ENCODE peak calls at places on chromosomes 3 and 15, in five cellular contexts. V is tibial artery; X is uterus; Y is fibroblast of lung; U is naive thymus-derived CD4-positive, alpha-beta T cell. B is an unnamed sample. For H3K9me3 and H3K4me1, the result is how much of the 10 kb centered on the place peaks cover.

GRCh38 chr3:40780341-40780800 is 255.6 kb downstream of the ZNF621 start:
- DNase-seq in U (no peak), V (peak), X (peak), Y (no peak), B (no peak)

GRCh38 chr3:33645060-33645841 is 72.8 kb downstream of the CLASP2 start:
- DNase-seq in U (peak), X (no peak), Y (peak), V (no peak), B (peak)

GRCh38 chr3:61796088-61796680 is 234.8 kb downstream of the PTPRG start:
- DNase-seq in Y (no peak), X (no peak), U (no peak), V (no peak), B (no peak)

GRCh38 chr3:146747928-146748327 is 142.8 kb upstream of the PLSCR5 start:
- DNase-seq in X (no peak), Y (peak), V (no peak), U (no peak), B (no peak)

GRCh38 chr3:195151866-195152526 is 119.0 kb downstream of the XXYLT1 start:
- DNase-seq in Y (peak), U (no peak), V (no peak), X (no peak), B (no peak)

GRCh38 chr3:152155654-152156053 is 113.1 kb upstream of the MBNL1 start:
- DNase-seq in Y (no peak), U (no peak), V (no peak), X (no peak), B (no peak)

GRCh38 chr3:32460031-32460749 is 42.5 kb downstream of the CMTM6 start:
- DNase-seq in Y (no peak), U (peak), X (no peak), V (no peak), B (peak)

GRCh38 chr3:51530485-51530884 is 8.0 kb upstream of the RAD54L2 start:
- DNase-seq in V (no peak), X (no peak), U (no peak), Y (no peak), B (no peak)

GRCh38 chr3:7307410-7307809 is 446.5 kb downstream of the GRM7 start:
- DNase-seq in U (no peak), V (no peak), Y (peak), X (no peak), B (no peak)

GRCh38 chr3:42092006-42092405 is 849 bp downstream of the TRAK1 start:
- DNase-seq in X (no peak), U (no peak), V (no peak), Y (no peak), B (no peak)

GRCh38 chr15:47618216-47618615 is 99.1 kb upstream of the SEMA6D start:
- DNase-seq in V (no peak), U (no peak), Y (no peak), X (no peak), B (no peak)

GRCh38 chr3:156826144-156826895 is at the start of gene LEKR1:
- DNase-seq in Y (peak), U (peak), V (peak), X (peak), B (peak)

GRCh38 chr3:41200669-41201021 is 1.3 kb downstream of the CTNNB1 start:
- DNase-seq in U (peak), V (no peak), X (no peak), Y (peak), B (peak)

GRCh38 chr3:104291878-104292277 is 1074.8 kb upstream of the ALCAM start:
- DNase-seq in V (no peak), Y (peak), X (no peak), U (no peak), B (no peak)

GRCh38 chr3:10195692-10196091 is 31.0 kb downstream of the IRAK2 start:
- DNase-seq in V (no peak), X (no peak), Y (no peak), U (no peak), B (no peak)

GRCh38 chr3:126313580-126314304 is 43.5 kb downstream of the KLF15 start:
- DNase-seq in U (no peak), V (no peak), X (no peak), Y (peak), B (no peak)

GRCh38 chr15:55743615-55743978 is 645 bp upstream of the PRTG start:
- DNase-seq in Y (no peak), X (no peak), U (no peak), V (no peak), B (no peak)

GRCh38 chr3:159734681-159735080 is 254.0 kb upstream of the IL12A start:
- DNase-seq in Y (no peak), U (no peak), V (no peak), X (no peak), B (no peak)

GRCh38 chr15:42707068-42707467 is 29.9 kb downstream of the CDAN1 start:
- DNase-seq in Y (peak), U (no peak), X (no peak), V (no peak), B (no peak)

GRCh38 chr15:85501574-85501973 is 121.2 kb downstream of the AKAP13 start:
- DNase-seq in Y (no peak), X (no peak), V (no peak), U (no peak), B (no peak)

GRCh38 chr3:55984631-55985030 is 483.6 kb downstream of the ERC2 start:
- DNase-seq in U (no peak), V (no peak), Y (no peak), X (no peak), B (no peak)

GRCh38 chr3:153856932-153857331 is 264.3 kb upstream of the ARHGEF26 start:
- DNase-seq in V (no peak), U (no peak), X (no peak), Y (no peak), B (no peak)

GRCh38 chr15:39969871-39970270 is 36.0 kb downstream of the EIF2AK4 start:
- DNase-seq in U (no peak), V (peak), Y (peak), X (peak), B (no peak)

GRCh38 chr3:33914731-33915389 is 116.4 kb downstream of the PDCD6IP start:
- DNase-seq in X (no peak), V (no peak), Y (no peak), U (no peak), B (no peak)

GRCh38 chr3:161444678-161445077 is 51.9 kb upstream of the OTOL1 start:
- DNase-seq in V (no peak), U (no peak), Y (no peak), X (no peak), B (no peak)

GRCh38 chr15:59657635-59658125 is 365 bp upstream of the GTF2A2 start:
- DNase-seq in U (no peak), V (no peak), X (peak), Y (no peak), B (no peak)

GRCh38 chr15:101068961-101069734 is 150.0 kb downstream of the LRRK1 start:
- DNase-seq in U (no peak), Y (peak), V (no peak), X (no peak), B (no peak)

GRCh38 chr3:43095370-43095769 is 10.5 kb downstream of the POMGNT2 start:
- DNase-seq in Y (no peak), X (no peak), U (no peak), V (no peak), B (no peak)

GRCh38 chr3:158737987-158738615 is 5.8 kb upstream of the RARRES1 start:
- DNase-seq in Y (peak), X (no peak), U (no peak), V (no peak), B (no peak)

GRCh38 chr3:14925729-14926591 is 21.4 kb upstream of the NR2C2 start:
- DNase-seq in X (no peak), U (peak), Y (peak), V (no peak), B (peak)

GRCh38 chr3:108662141-108662738 is 72.7 kb downstream of the DZIP3 start:
- DNase-seq in X (peak), V (no peak), Y (peak), U (peak), B (peak)

GRCh38 chr3:48285132-48285531 is 44.2 kb downstream of the ZNF589 start:
- DNase-seq in V (no peak), U (no peak), Y (no peak), X (no peak), B (no peak)

GRCh38 chr3:192655627-192656026 is 71.7 kb downstream of the FGF12 start:
- DNase-seq in U (no peak), X (no peak), Y (no peak), V (no peak), B (no peak)

GRCh38 chr15:92879949-92880725 is 20.0 kb upstream of the CHD2 start:
- DNase-seq in X (no peak), V (no peak), U (peak), Y (no peak), B (no peak)

GRCh38 chr3:38376098-38376816 is 29.7 kb downstream of the XYLB start:
- DNase-seq in Y (no peak), V (no peak), U (no peak), X (no peak), B (no peak)

GRCh38 chr3:16085410-16085809 is 89.1 kb upstream of the GALNT15 start:
- DNase-seq in V (no peak), Y (no peak), U (no peak), X (no peak), B (no peak)

GRCh38 chr3:16081661-16082060 is 92.8 kb upstream of the GALNT15 start:
- DNase-seq in Y (no peak), X (no peak), V (no peak), U (no peak), B (no peak)

GRCh38 chr3:16076564-16076963 is 97.9 kb upstream of the GALNT15 start:
- DNase-seq in Y (no peak), V (no peak), U (no peak), X (no peak), B (no peak)

GRCh38 chr3:16084887-16085286 is 89.6 kb upstream of the GALNT15 start:
- DNase-seq in X (no peak), U (no peak), V (no peak), Y (no peak), B (no peak)

GRCh38 chr3:16079519-16079918 is 95.0 kb upstream of the GALNT15 start:
- DNase-seq in V (no peak), X (no peak), U (no peak), Y (peak), B (no peak)
- H3K9me3 ChIP-seq in V (under half), X (under half), U (under half), Y (under half), B (under half)

GRCh38 chr3:49882182-49882581 is 12.5 kb upstream of the CAMKV start:
- DNase-seq in V (no peak), U (no peak), Y (peak), X (no peak), B (no peak)

GRCh38 chr3:49880581-49881328 is 11.0 kb upstream of the CAMKV start:
- DNase-seq in Y (no peak), V (no peak), U (no peak), X (no peak), B (no peak)

GRCh38 chr3:49889296-49889695 is 14.4 kb downstream of the MST1R start:
- DNase-seq in X (no peak), Y (no peak), U (no peak), V (no peak), B (no peak)

GRCh38 chr3:49879721-49880120 is 10.0 kb upstream of the CAMKV start:
- DNase-seq in V (no peak), Y (no peak), U (no peak), X (no peak), B (no peak)

DNA sequence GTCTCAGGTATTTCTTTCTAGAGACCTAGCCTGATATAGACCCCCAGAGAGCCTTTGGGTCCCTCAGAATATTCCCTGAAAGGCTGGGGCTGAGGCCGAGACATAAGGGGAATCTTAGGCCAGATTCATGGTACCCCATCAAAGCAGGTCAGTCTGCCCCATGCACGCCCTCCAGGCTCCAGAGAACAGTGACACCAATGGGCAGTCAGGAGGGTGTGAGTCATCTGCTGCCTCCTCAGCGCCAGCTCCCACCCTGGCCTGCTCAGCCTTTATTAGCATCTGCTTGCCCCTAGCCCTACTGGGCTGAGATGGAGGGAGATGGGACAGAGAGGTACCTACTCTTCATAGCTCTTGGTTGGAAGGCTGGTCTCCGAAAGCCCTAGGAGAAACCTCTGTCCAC is 14.3 kb upstream of the CAMKV start:
- DNase-seq in U (no peak), V (no peak), X (no peak), Y (no peak), B (no peak)
- H3K4me1 ChIP-seq in U (under half), V (under half), X (under half), Y (under half), B (under half)

DNA sequence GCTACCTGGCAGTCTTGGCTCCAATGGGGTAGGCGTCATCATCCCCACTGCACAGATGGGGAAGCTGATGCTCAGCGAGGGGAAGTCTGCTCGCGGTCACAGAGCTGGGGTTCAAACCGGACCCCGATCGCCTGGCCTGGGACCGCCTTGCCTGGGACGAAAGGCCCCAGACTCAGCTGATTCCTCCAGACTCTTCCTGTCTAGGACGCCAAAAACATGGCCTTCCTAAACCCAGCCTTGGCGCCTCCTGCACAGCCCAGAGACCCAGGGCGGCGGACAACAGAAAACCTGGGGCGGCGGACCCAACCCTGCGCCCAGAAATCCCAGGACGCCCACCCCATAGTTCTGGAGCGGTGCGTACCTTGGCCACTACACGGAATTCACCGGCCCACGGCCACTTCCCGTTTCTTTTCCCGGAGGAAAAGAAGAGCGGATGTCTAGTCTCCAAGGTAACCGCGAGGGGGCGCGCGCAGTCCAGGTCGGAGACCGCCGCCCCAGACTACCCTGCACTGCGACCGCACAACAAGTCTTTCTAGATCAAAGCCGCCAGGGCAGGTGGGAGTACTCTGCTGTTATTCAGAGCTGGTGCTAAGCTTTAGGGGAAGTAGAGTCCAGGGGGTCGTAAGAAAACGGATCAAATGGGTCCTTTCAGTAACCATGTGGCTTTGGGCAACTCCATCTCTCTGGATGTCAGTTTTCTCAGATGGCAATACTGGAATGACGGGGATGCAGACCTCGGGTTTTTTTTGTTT is 4.9 kb upstream of the IL17RD start:
- DNase-seq in X (peak), Y (peak), U (peak), V (peak), B (peak)
- H3K4me3 ChIP-seq in X (peak), Y (peak), U (peak), V (peak), B (no peak)

GRCh38 chr15:36898522-36899126 is 201.7 kb downstream of the MEIS2 start:
- DNase-seq in Y (no peak), U (no peak), V (no peak), X (no peak), B (no peak)

GRCh38 chr15:36899696-36900095 is 200.7 kb downstream of the MEIS2 start:
- DNase-seq in U (no peak), V (no peak), X (no peak), Y (no peak), B (no peak)

GRCh38 chr15:36903195-36903594 is 197.2 kb downstream of the MEIS2 start:
- DNase-seq in V (no peak), X (no peak), Y (no peak), U (no peak), B (no peak)

GRCh38 chr15:36903922-36904479 is 196.3 kb downstream of the MEIS2 start:
- DNase-seq in V (no peak), X (no peak), U (no peak), Y (no peak), B (no peak)

GRCh38 chr15:36901012-36901411 is 199.3 kb downstream of the MEIS2 start:
- DNase-seq in V (no peak), X (no peak), U (no peak), Y (no peak), B (no peak)
- H3K9me3 ChIP-seq in V (under half), X (under half), U (under half), Y (under half), B (under half)

GRCh38 chr3:76698136-76698535 is 341.8 kb upstream of the ROBO2 start:
- DNase-seq in U (no peak), Y (no peak), X (no peak), V (no peak), B (no peak)
- H3K4me1 ChIP-seq in U (under half), Y (under half), X (under half), V (under half), B (under half)

GRCh38 chr3:26622634-26623408 is at the start of gene LRRC3B:
- DNase-seq in U (no peak), V (no peak), Y (no peak), X (no peak), B (no peak)
- H3K4me3 ChIP-seq in U (no peak), V (peak), Y (no peak), X (no peak), B (no peak)

GRCh38 chr15:26679927-26680326 is 92.9 kb downstream of the GABRB3 start:
- DNase-seq in X (no peak), U (no peak), V (no peak), Y (no peak), B (no peak)

GRCh38 chr15:26676115-26676514 is 96.8 kb downstream of the GABRB3 start:
- DNase-seq in X (no peak), Y (no peak), V (no peak), U (no peak), B (no peak)

GRCh38 chr15:26670116-26670515 is 102.8 kb downstream of the GABRB3 start:
- DNase-seq in U (no peak), X (no peak), V (no peak), Y (no peak), B (no peak)

DNA sequence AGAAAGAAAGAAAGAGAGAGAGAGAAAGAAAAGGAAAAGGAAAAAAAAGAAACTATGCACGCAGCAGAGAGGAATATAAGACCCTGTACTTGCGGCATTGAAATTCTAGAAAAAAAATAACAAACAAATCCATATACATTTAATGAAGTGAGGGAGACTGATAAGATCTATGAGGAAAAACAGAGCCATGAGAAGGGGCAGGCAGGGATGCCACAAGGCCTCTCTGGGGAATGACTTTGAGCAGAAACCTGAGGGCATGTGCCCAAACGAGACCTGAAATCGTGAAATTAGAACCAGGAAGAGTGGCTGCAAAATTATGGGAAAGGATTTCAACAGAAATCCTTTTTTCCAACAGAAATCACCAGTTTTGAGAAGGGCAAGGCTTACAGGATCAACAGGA is 98.4 kb downstream of the GABRB3 start:
- DNase-seq in Y (no peak), X (no peak), U (no peak), V (no peak), B (no peak)
- H3K9me3 ChIP-seq in Y (under half), X (under half), U (under half), V (under half), B (under half)

GRCh38 chr3:46495901-46496456 is 1.8 kb upstream of the RTP3 start:
- DNase-seq in V (no peak), U (no peak), Y (peak), X (no peak), B (no peak)

GRCh38 chr3:46500631-46501377 is 3.0 kb downstream of the RTP3 start:
- DNase-seq in X (no peak), Y (peak), V (no peak), U (no peak), B (no peak)

GRCh38 chr3:46498916-46499519 is 1.2 kb downstream of the RTP3 start:
- DNase-seq in Y (no peak), U (no peak), X (no peak), V (no peak), B (no peak)

GRCh38 chr3:46497556-46498265 is at the start of gene RTP3:
- DNase-seq in X (no peak), Y (no peak), V (no peak), U (no peak), B (no peak)

GRCh38 chr3:46496745-46497555 is 826 bp upstream of the RTP3 start:
- DNase-seq in U (peak), V (no peak), Y (peak), X (no peak), B (peak)
- H3K4me1 ChIP-seq in U (under half), V (under half), Y (under half), X (under half), B (under half)

B was measured in CD4-positive, CD25-positive, alpha-beta regulatory T cell.